ENCODE peak calls at places on chromosomes 16 and 17, in eight cellular contexts. One of them, this sample, is unnamed. For H3K9me2, the result is how much of the 10 kb centered on the place peaks cover.

GRCh38 chr17:81388612-81389367 is 6.5 kb upstream of the BAHCC1 start:
- DNase-seq in hepatocyte: no peak
- DNase-seq in PC-3: no peak
- DNase-seq in GM23338: peak
- DNase-seq in OCI-LY7: no peak
- DNase-seq in SK-N-SH: peak
- DNase-seq in HCT116: no peak
- DNase-seq in GM23248: no peak
- DNase-seq in this sample: no peak

GRCh38 chr16:12862327-12862726 is 39.1 kb upstream of the SHISA9 start:
- DNase-seq in hepatocyte: no peak
- DNase-seq in PC-3: no peak
- DNase-seq in GM23338: no peak
- DNase-seq in OCI-LY7: no peak
- DNase-seq in SK-N-SH: no peak
- DNase-seq in HCT116: no peak
- DNase-seq in GM23248: no peak
- DNase-seq in this sample: no peak

GRCh38 chr16:23597003-23597756 is 1.1 kb upstream of the NDUFAB1 start:
- DNase-seq in hepatocyte: peak
- DNase-seq in PC-3: peak
- DNase-seq in GM23338: peak
- DNase-seq in OCI-LY7: peak
- DNase-seq in SK-N-SH: peak
- DNase-seq in HCT116: peak
- DNase-seq in GM23248: peak
- DNase-seq in this sample: peak

GRCh38 chr17:17420035-17420434 is 56.8 kb upstream of the MED9 start:
- DNase-seq in hepatocyte: no peak
- DNase-seq in PC-3: no peak
- DNase-seq in GM23338: no peak
- DNase-seq in OCI-LY7: no peak
- DNase-seq in SK-N-SH: no peak
- DNase-seq in HCT116: no peak
- DNase-seq in GM23248: no peak
- DNase-seq in this sample: no peak

GRCh38 chr16:55502801-55503366 is 6.0 kb upstream of the LPCAT2 start:
- DNase-seq in hepatocyte: peak
- DNase-seq in PC-3: peak
- DNase-seq in GM23338: peak
- DNase-seq in OCI-LY7: no peak
- DNase-seq in SK-N-SH: peak
- DNase-seq in HCT116: peak
- DNase-seq in GM23248: peak
- DNase-seq in this sample: no peak

GRCh38 chr17:27494192-27495091 is 38.2 kb downstream of the KSR1 start:
- DNase-seq in hepatocyte: peak
- DNase-seq in PC-3: peak
- DNase-seq in GM23338: peak
- DNase-seq in OCI-LY7: no peak
- DNase-seq in SK-N-SH: no peak
- DNase-seq in HCT116: peak
- DNase-seq in GM23248: peak
- DNase-seq in this sample: no peak

GRCh38 chr17:27354491-27355081 is 60.7 kb downstream of the WSB1 start:
- DNase-seq in hepatocyte: peak
- DNase-seq in PC-3: peak
- DNase-seq in GM23338: no peak
- DNase-seq in OCI-LY7: peak
- DNase-seq in SK-N-SH: no peak
- DNase-seq in HCT116: no peak
- DNase-seq in GM23248: peak
- DNase-seq in this sample: peak

GRCh38 chr16:58678716-58679115 is 5.9 kb downstream of the SLC38A7 start:
- DNase-seq in hepatocyte: no peak
- DNase-seq in PC-3: peak
- DNase-seq in GM23338: no peak
- DNase-seq in OCI-LY7: peak
- DNase-seq in SK-N-SH: no peak
- DNase-seq in HCT116: no peak
- DNase-seq in GM23248: peak
- DNase-seq in this sample: no peak

GRCh38 chr17:70584255-70584654 is 414.9 kb downstream of the KCNJ2 start:
- DNase-seq in hepatocyte: no peak
- DNase-seq in PC-3: no peak
- DNase-seq in GM23338: no peak
- DNase-seq in OCI-LY7: no peak
- DNase-seq in SK-N-SH: no peak
- DNase-seq in HCT116: no peak
- DNase-seq in GM23248: no peak
- DNase-seq in this sample: no peak

GRCh38 chr17:74558882-74559519 is 8.3 kb downstream of the CD300H start:
- DNase-seq in hepatocyte: no peak
- DNase-seq in PC-3: no peak
- DNase-seq in GM23338: peak
- DNase-seq in OCI-LY7: no peak
- DNase-seq in SK-N-SH: no peak
- DNase-seq in HCT116: no peak
- DNase-seq in GM23248: no peak
- DNase-seq in this sample: no peak

GRCh38 chr17:51850206-51850605 is 308.3 kb downstream of the CA10 start:
- DNase-seq in hepatocyte: no peak
- DNase-seq in PC-3: peak
- DNase-seq in GM23338: peak
- DNase-seq in OCI-LY7: no peak
- DNase-seq in SK-N-SH: no peak
- DNase-seq in HCT116: no peak
- DNase-seq in GM23248: no peak
- DNase-seq in this sample: no peak

GRCh38 chr16:85463672-85464071 is 149.4 kb upstream of the GSE1 start:
- DNase-seq in hepatocyte: no peak
- DNase-seq in PC-3: no peak
- DNase-seq in GM23338: no peak
- DNase-seq in OCI-LY7: no peak
- DNase-seq in SK-N-SH: no peak
- DNase-seq in HCT116: no peak
- DNase-seq in GM23248: no peak
- DNase-seq in this sample: no peak

GRCh38 chr16:8867483-8868271 is 1.1 kb downstream of the CARHSP1 start:
- DNase-seq in hepatocyte: peak
- DNase-seq in PC-3: no peak
- DNase-seq in GM23338: no peak
- DNase-seq in OCI-LY7: peak
- DNase-seq in SK-N-SH: peak
- DNase-seq in HCT116: no peak
- DNase-seq in GM23248: peak
- DNase-seq in this sample: peak

GRCh38 chr16:86874141-86874540 is 295.8 kb downstream of the FOXL1 start:
- DNase-seq in hepatocyte: peak
- DNase-seq in PC-3: peak
- DNase-seq in GM23338: peak
- DNase-seq in OCI-LY7: peak
- DNase-seq in SK-N-SH: peak
- DNase-seq in HCT116: peak
- DNase-seq in GM23248: peak
- DNase-seq in this sample: no peak

GRCh38 chr17:44007346-44008204 is 3.2 kb downstream of the NAGS start:
- DNase-seq in hepatocyte: no peak
- DNase-seq in PC-3: peak
- DNase-seq in GM23338: no peak
- DNase-seq in OCI-LY7: peak
- DNase-seq in SK-N-SH: peak
- DNase-seq in HCT116: no peak
- DNase-seq in GM23248: peak
- DNase-seq in this sample: peak

GRCh38 chr17:15463363-15463762 is 4.1 kb downstream of the CDRT4 start:
- DNase-seq in hepatocyte: peak
- DNase-seq in PC-3: peak
- DNase-seq in GM23338: peak
- DNase-seq in OCI-LY7: no peak
- DNase-seq in SK-N-SH: no peak
- DNase-seq in HCT116: no peak
- DNase-seq in GM23248: peak
- DNase-seq in this sample: no peak

GRCh38 chr17:2406271-2406902 is 5.5 kb upstream of the MNT start:
- DNase-seq in hepatocyte: peak
- DNase-seq in PC-3: peak
- DNase-seq in GM23338: no peak
- DNase-seq in OCI-LY7: no peak
- DNase-seq in SK-N-SH: no peak
- DNase-seq in HCT116: no peak
- DNase-seq in GM23248: peak
- DNase-seq in this sample: no peak

GRCh38 chr17:60323754-60324153 is 68.2 kb downstream of the USP32 start:
- DNase-seq in hepatocyte: no peak
- DNase-seq in PC-3: no peak
- DNase-seq in GM23338: no peak
- DNase-seq in OCI-LY7: no peak
- DNase-seq in SK-N-SH: no peak
- DNase-seq in HCT116: no peak
- DNase-seq in GM23248: no peak
- DNase-seq in this sample: no peak

GRCh38 chr16:81700071-81700779 is 78.9 kb upstream of the PLCG2 start:
- DNase-seq in hepatocyte: no peak
- DNase-seq in PC-3: no peak
- DNase-seq in GM23338: no peak
- DNase-seq in OCI-LY7: no peak
- DNase-seq in SK-N-SH: no peak
- DNase-seq in HCT116: no peak
- DNase-seq in GM23248: no peak
- DNase-seq in this sample: no peak
- H3K9me2 ChIP-seq in hepatocyte: under half
- H3K9me2 ChIP-seq in PC-3: under half
- H3K9me2 ChIP-seq in GM23338: under half
- H3K9me2 ChIP-seq in OCI-LY7: under half
- H3K9me2 ChIP-seq in SK-N-SH: under half
- H3K9me2 ChIP-seq in HCT116: under half
- H3K9me2 ChIP-seq in GM23248: under half
- H3K9me2 ChIP-seq in this sample: under half

GRCh38 chr16:77767211-77767610 is 21.2 kb upstream of the VAT1L start:
- DNase-seq in hepatocyte: no peak
- DNase-seq in PC-3: no peak
- DNase-seq in GM23338: no peak
- DNase-seq in OCI-LY7: no peak
- DNase-seq in SK-N-SH: no peak
- DNase-seq in HCT116: no peak
- DNase-seq in GM23248: no peak
- DNase-seq in this sample: no peak
- TF ChIP-seq EZH2phosphoT487 in hepatocyte: no peak
- TF ChIP-seq EZH2phosphoT487 in PC-3: no peak
- TF ChIP-seq EZH2phosphoT487 in GM23338: no peak
- TF ChIP-seq EZH2phosphoT487 in OCI-LY7: no peak
- TF ChIP-seq EZH2phosphoT487 in SK-N-SH: no peak
- TF ChIP-seq EZH2phosphoT487 in HCT116: no peak
- TF ChIP-seq EZH2phosphoT487 in GM23248: no peak
- TF ChIP-seq EZH2phosphoT487 in this sample: no peak

GRCh38 chr17:57454729-57455062 is 198.4 kb downstream of the MSI2 start:
- DNase-seq in hepatocyte: no peak
- DNase-seq in PC-3: no peak
- DNase-seq in GM23338: no peak
- DNase-seq in OCI-LY7: no peak
- DNase-seq in SK-N-SH: no peak
- DNase-seq in HCT116: no peak
- DNase-seq in GM23248: no peak
- DNase-seq in this sample: no peak
- H3K9me2 ChIP-seq in hepatocyte: under half
- H3K9me2 ChIP-seq in PC-3: under half
- H3K9me2 ChIP-seq in GM23338: under half
- H3K9me2 ChIP-seq in OCI-LY7: under half
- H3K9me2 ChIP-seq in SK-N-SH: under half
- H3K9me2 ChIP-seq in HCT116: under half
- H3K9me2 ChIP-seq in GM23248: under half
- H3K9me2 ChIP-seq in this sample: under half

GRCh38 chr17:66733759-66734158 is 101.2 kb upstream of the CACNG5 start:
- DNase-seq in hepatocyte: no peak
- DNase-seq in PC-3: no peak
- DNase-seq in GM23338: no peak
- DNase-seq in OCI-LY7: no peak
- DNase-seq in SK-N-SH: no peak
- DNase-seq in HCT116: no peak
- DNase-seq in GM23248: no peak
- DNase-seq in this sample: no peak

GRCh38 chr17:66740226-66740625 is 94.7 kb upstream of the CACNG5 start:
- DNase-seq in hepatocyte: no peak
- DNase-seq in PC-3: no peak
- DNase-seq in GM23338: no peak
- DNase-seq in OCI-LY7: no peak
- DNase-seq in SK-N-SH: no peak
- DNase-seq in HCT116: no peak
- DNase-seq in GM23248: no peak
- DNase-seq in this sample: no peak

GRCh38 chr17:66734544-66734943 is 100.4 kb upstream of the CACNG5 start:
- DNase-seq in hepatocyte: no peak
- DNase-seq in PC-3: no peak
- DNase-seq in GM23338: no peak
- DNase-seq in OCI-LY7: no peak
- DNase-seq in SK-N-SH: no peak
- DNase-seq in HCT116: no peak
- DNase-seq in GM23248: no peak
- DNase-seq in this sample: no peak

GRCh38 chr17:66739553-66739952 is 95.4 kb upstream of the CACNG5 start:
- DNase-seq in hepatocyte: no peak
- DNase-seq in PC-3: no peak
- DNase-seq in GM23338: no peak
- DNase-seq in OCI-LY7: no peak
- DNase-seq in SK-N-SH: no peak
- DNase-seq in HCT116: no peak
- DNase-seq in GM23248: no peak
- DNase-seq in this sample: no peak

GRCh38 chr17:66737524-66737923 is 97.4 kb upstream of the CACNG5 start:
- DNase-seq in hepatocyte: peak
- DNase-seq in PC-3: no peak
- DNase-seq in GM23338: peak
- DNase-seq in OCI-LY7: no peak
- DNase-seq in SK-N-SH: no peak
- DNase-seq in HCT116: no peak
- DNase-seq in GM23248: peak
- DNase-seq in this sample: no peak
- TF ChIP-seq EZH2phosphoT487 in hepatocyte: no peak
- TF ChIP-seq EZH2phosphoT487 in PC-3: no peak
- TF ChIP-seq EZH2phosphoT487 in GM23338: no peak
- TF ChIP-seq EZH2phosphoT487 in OCI-LY7: no peak
- TF ChIP-seq EZH2phosphoT487 in SK-N-SH: no peak
- TF ChIP-seq EZH2phosphoT487 in HCT116: no peak
- TF ChIP-seq EZH2phosphoT487 in GM23248: no peak
- TF ChIP-seq EZH2phosphoT487 in this sample: no peak

GRCh38 chr16:79982356-79982755 is 381.8 kb upstream of the MAF start:
- DNase-seq in hepatocyte: no peak
- DNase-seq in PC-3: no peak
- DNase-seq in GM23338: no peak
- DNase-seq in OCI-LY7: no peak
- DNase-seq in SK-N-SH: no peak
- DNase-seq in HCT116: no peak
- DNase-seq in GM23248: no peak
- DNase-seq in this sample: no peak
- H3K9me2 ChIP-seq in hepatocyte: under half
- H3K9me2 ChIP-seq in PC-3: under half
- H3K9me2 ChIP-seq in GM23338: under half
- H3K9me2 ChIP-seq in OCI-LY7: under half
- H3K9me2 ChIP-seq in SK-N-SH: under half
- H3K9me2 ChIP-seq in HCT116: under half
- H3K9me2 ChIP-seq in GM23248: under half
- H3K9me2 ChIP-seq in this sample: under half

GRCh38 chr17:48392836-48393235 is 37.2 kb downstream of the SKAP1 start:
- DNase-seq in hepatocyte: no peak
- DNase-seq in PC-3: no peak
- DNase-seq in GM23338: no peak
- DNase-seq in OCI-LY7: no peak
- DNase-seq in SK-N-SH: no peak
- DNase-seq in HCT116: no peak
- DNase-seq in GM23248: peak
- DNase-seq in this sample: no peak
- TF ChIP-seq EZH2phosphoT487 in hepatocyte: no peak
- TF ChIP-seq EZH2phosphoT487 in PC-3: no peak
- TF ChIP-seq EZH2phosphoT487 in GM23338: no peak
- TF ChIP-seq EZH2phosphoT487 in OCI-LY7: no peak
- TF ChIP-seq EZH2phosphoT487 in SK-N-SH: no peak
- TF ChIP-seq EZH2phosphoT487 in HCT116: no peak
- TF ChIP-seq EZH2phosphoT487 in GM23248: no peak
- TF ChIP-seq EZH2phosphoT487 in this sample: no peak